ENCODE peak calls at places on chromosome 12, in five cellular contexts. Z is PC-9, V is Karpas-422, R is GM23338, O is PC-3. W is an unnamed sample.

GRCh38 chr12:119613319-119613936 is 19.9 kb downstream of the TMEM233 start:
- DNase-seq in Z (no peak), V (no peak), R (no peak), O (peak; percentile 88), W (no peak)

GRCh38 chr12:120228291-120229070 is 27.6 kb upstream of the RPLP0 start:
- DNase-seq in Z (peak; percentile 80), V (peak; percentile 94), R (peak; percentile 98), O (peak; percentile 89), W (peak; percentile 82)

GRCh38 chr12:127548123-127548553 is 718.8 kb upstream of the TMEM132C start:
- DNase-seq in Z (no peak), V (no peak), R (peak; percentile 5), O (peak; percentile 94), W (peak; percentile 93)

GRCh38 chr12:87813476-87814234 is 215.5 kb downstream of the C12orf50 start:
- DNase-seq in Z (no peak), V (no peak), R (no peak), O (peak; percentile 64), W (peak; percentile 73)

GRCh38 chr12:132761911-132762583 is 415 bp upstream of the ANKLE2 start:
- DNase-seq in Z (peak; percentile 81), V (peak; percentile 95), R (peak; percentile 92), O (peak; percentile 95), W (peak; percentile 89)

GRCh38 chr12:39441963-39442894 is 691 bp downstream of the KIF21A start:
- DNase-seq in Z (peak; percentile 40), V (peak; percentile 40), R (peak; percentile 37), O (peak; percentile 39), W (peak; percentile 11)

GRCh38 chr12:123115409-123116111 is 35.3 kb downstream of the PITPNM2 start:
- DNase-seq in Z (no peak), V (no peak), R (no peak), O (peak; percentile 51), W (peak; percentile 97)

GRCh38 chr12:4134833-4135597 is 138.5 kb upstream of the CCND2 start:
- DNase-seq in Z (no peak), V (no peak), R (peak; percentile 97), O (no peak), W (no peak)

GRCh38 chr12:68976304-68976915 is 43.4 kb upstream of the CPM start:
- DNase-seq in Z (no peak), V (no peak), R (no peak), O (no peak), W (no peak)

GRCh38 chr12:214005-214736 is at the start of gene SLC6A12:
- DNase-seq in Z (no peak), V (no peak), R (no peak), O (no peak), W (no peak)

GRCh38 chr12:211639-212382 is 2.1 kb downstream of the SLC6A12 start:
- DNase-seq in Z (no peak), V (no peak), R (no peak), O (no peak), W (no peak)

GRCh38 chr12:213527-213932 is 427 bp downstream of the SLC6A12 start:
- DNase-seq in Z (no peak), V (no peak), R (no peak), O (no peak), W (no peak)

GRCh38 chr12:212383-212798 is 1.6 kb downstream of the SLC6A12 start:
- DNase-seq in Z (no peak), V (no peak), R (no peak), O (no peak), W (no peak)

DNA sequence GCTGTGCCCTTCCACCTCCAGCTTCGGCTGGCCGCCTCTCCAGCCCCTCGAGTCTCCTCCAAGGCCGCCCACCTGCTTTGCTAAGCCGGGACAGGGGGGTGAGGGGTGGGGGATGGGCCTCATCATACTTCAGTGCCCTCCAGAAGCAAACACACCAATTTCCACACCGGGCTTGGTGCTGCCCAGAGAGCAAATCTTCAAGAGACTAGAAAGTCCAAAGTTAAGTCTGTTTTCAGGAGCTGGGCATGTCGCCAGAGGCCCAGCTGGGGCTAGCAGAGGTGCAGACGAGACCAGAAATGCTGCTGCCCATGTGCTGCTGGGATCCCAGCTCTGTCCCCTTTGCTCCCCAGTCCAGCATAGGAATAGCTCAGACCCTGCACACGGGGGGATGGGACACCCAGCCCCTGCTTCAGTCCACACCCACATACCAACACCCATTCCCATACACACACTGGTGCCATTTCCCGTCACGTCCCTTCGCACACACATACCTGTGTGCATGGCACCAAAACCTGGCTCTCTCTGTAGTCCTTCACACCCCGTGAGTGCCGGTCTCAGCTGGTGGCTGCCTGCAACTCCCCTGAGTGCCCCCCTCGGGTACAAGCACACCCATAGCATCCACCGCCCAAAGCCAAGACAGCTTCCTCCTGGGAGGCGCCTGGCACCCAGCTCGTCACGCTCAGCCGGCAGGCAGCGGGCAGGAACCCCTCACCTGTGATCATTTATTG is 994 bp downstream of the SLC6A12 start:
- DNase-seq in Z (no peak), V (no peak), R (no peak), O (no peak), W (no peak)
- H3K4me2 ChIP-seq in Z (no peak overlapping the region), V (no peak overlapping the region), R (no peak overlapping the region), O (peak overlapping the region; percentile 60), W (no peak overlapping the region)

DNA sequence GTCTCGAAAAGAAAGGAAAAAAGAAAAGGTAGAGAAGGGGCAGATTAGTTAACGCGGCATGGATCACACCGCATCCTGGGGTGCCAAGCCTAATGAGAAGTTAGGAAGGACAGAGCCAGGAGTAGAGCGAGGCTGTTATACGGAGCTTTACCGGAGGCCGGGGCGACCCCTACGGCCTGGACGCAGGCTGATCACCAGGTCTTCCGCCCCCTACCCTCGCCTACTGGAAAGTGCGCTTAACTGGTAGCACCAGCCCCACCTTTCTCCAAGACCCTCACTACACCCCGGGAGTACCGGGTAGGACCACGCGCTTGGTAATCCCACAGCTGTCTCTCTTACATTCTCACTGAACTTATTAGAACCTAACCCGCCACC is 33.8 kb downstream of the WBP11 start:
- DNase-seq in Z (no peak), V (peak; percentile 51), R (peak; percentile 90), O (no peak), W (peak; percentile 46)
- H3K79me2 ChIP-seq in Z (peaks cover 58% of the 10 kb centered on the region), V (peaks cover 19% of the 10 kb centered on the region), R (peaks cover 49% of the 10 kb centered on the region), O (peaks cover 32% of the 10 kb centered on the region), W (peaks cover 10% of the 10 kb centered on the region)

GRCh38 chr12:67068204-67068731 is 200.9 kb upstream of the CAND1 start:
- DNase-seq in Z (no peak), V (no peak), R (peak; percentile 76), O (peak; percentile 17), W (no peak)
- H3K27me3 ChIP-seq in Z (no peaks in the 10 kb centered on the region), V (no peaks in the 10 kb centered on the region), R (peaks cover 33% of the 10 kb centered on the region), O (no peaks in the 10 kb centered on the region), W (peaks cover 25% of the 10 kb centered on the region)

GRCh38 chr12:55842681-55843429 is at the start of gene MMP19:
- DNase-seq in Z (peak; percentile 41), V (no peak), R (peak; percentile 74), O (peak; percentile 55), W (peak; percentile 80)
- H3K4me2 ChIP-seq in Z (peak within 1 kb of the TSS; percentile 55), V (no peak within 1 kb of the TSS), R (peak within 1 kb of the TSS; percentile 75), O (peak within 1 kb of the TSS; percentile 41), W (peak within 1 kb of the TSS; percentile 94)

GRCh38 chr12:121812921-121813896 is 9.4 kb downstream of the SETD1B start:
- DNase-seq in Z (no peak), V (no peak), R (no peak), O (no peak), W (no peak)

GRCh38 chr12:121813951-121814350 is 10.1 kb downstream of the SETD1B start:
- DNase-seq in Z (no peak), V (no peak), R (no peak), O (no peak), W (no peak)

GRCh38 chr12:121811434-121812319 is 7.9 kb downstream of the SETD1B start:
- DNase-seq in Z (no peak), V (peak; percentile 86), R (peak; percentile 92), O (peak; percentile 84), W (peak; percentile 67)

GRCh38 chr12:121810833-121811433 is 7.1 kb downstream of the SETD1B start:
- DNase-seq in Z (no peak), V (peak; percentile 53), R (no peak), O (peak; percentile 13), W (no peak)

GRCh38 chr12:121812320-121812871 is 8.6 kb downstream of the SETD1B start:
- DNase-seq in Z (peak; percentile 54), V (peak; percentile 76), R (peak; percentile 89), O (peak; percentile 69), W (peak; percentile 81)
- H3K79me2 ChIP-seq in Z (peaks cover 39% of the 10 kb centered on the region), V (no peaks in the 10 kb centered on the region), R (peaks cover 41% of the 10 kb centered on the region), O (peaks cover 77% of the 10 kb centered on the region), W (peaks cover 76% of the 10 kb centered on the region)

GRCh38 chr12:48005750-48006021 is 1.4 kb upstream of the COL2A1 start:
- DNase-seq in Z (no peak), V (no peak), R (no peak), O (no peak), W (no peak)

GRCh38 chr12:48003226-48004038 is 844 bp downstream of the COL2A1 start:
- DNase-seq in Z (no peak), V (no peak), R (peak; percentile 64), O (peak; percentile 4), W (peak; percentile 17)

GRCh38 chr12:48004039-48004940 is at the start of gene COL2A1:
- DNase-seq in Z (no peak), V (no peak), R (peak; percentile 81), O (peak; percentile 27), W (no peak)

GRCh38 chr12:48007206-48007605 is 2.9 kb upstream of the COL2A1 start:
- DNase-seq in Z (no peak), V (no peak), R (no peak), O (no peak), W (no peak)

GRCh38 chr12:48004941-48005749 is 869 bp upstream of the COL2A1 start:
- DNase-seq in Z (no peak), V (no peak), R (peak; percentile 70), O (no peak), W (no peak)
- H3K27me3 ChIP-seq in Z (peaks cover 80% of the 10 kb centered on the region), V (no peaks in the 10 kb centered on the region), R (peaks cover 100% of the 10 kb centered on the region), O (peaks cover 37% of the 10 kb centered on the region), W (peaks cover 71% of the 10 kb centered on the region)

GRCh38 chr12:124765571-124766489 is 97.8 kb downstream of the SCARB1 start:
- DNase-seq in Z (no peak), V (no peak), R (no peak), O (no peak), W (peak; percentile 57)

GRCh38 chr12:124764870-124765570 is 98.6 kb downstream of the SCARB1 start:
- DNase-seq in Z (no peak), V (no peak), R (no peak), O (no peak), W (peak; percentile 98)

GRCh38 chr12:124768462-124769165 is 95.0 kb downstream of the SCARB1 start:
- DNase-seq in Z (no peak), V (no peak), R (no peak), O (peak; percentile 41), W (no peak)

GRCh38 chr12:124767075-124767821 is 96.4 kb downstream of the SCARB1 start:
- DNase-seq in Z (no peak), V (peak; percentile 95), R (peak; percentile 76), O (peak; percentile 78), W (peak; percentile 55)

GRCh38 chr12:124766745-124767074 is 97.0 kb downstream of the SCARB1 start:
- DNase-seq in Z (no peak), V (no peak), R (no peak), O (no peak), W (no peak)
- H3K4me2 ChIP-seq in Z (no peak overlapping the region), V (peak overlapping the region; percentile 53), R (no peak overlapping the region), O (no peak overlapping the region), W (no peak overlapping the region)